ENCODE peak calls at places on chromosomes 3 and 15, in six cellular contexts. One of them, this sample, is unnamed.

GRCh38 chr3:13879946-13880810 is at the start of gene WNT7A:
- DNase-seq in epithelial cell of esophagus: peak
- DNase-seq in HFF-Myc: no peak
- DNase-seq in fibroblast of lung: no peak
- DNase-seq in fibroblast of villous mesenchyme: no peak
- DNase-seq in HFFc6: no peak
- DNase-seq in this sample: no peak

GRCh38 chr3:31743690-31744089 is 211.0 kb downstream of the STT3B start:
- DNase-seq in HFFc6: no peak
- DNase-seq in epithelial cell of esophagus: no peak
- DNase-seq in fibroblast of villous mesenchyme: no peak
- DNase-seq in HFF-Myc: no peak
- DNase-seq in fibroblast of lung: no peak
- DNase-seq in this sample: no peak

GRCh38 chr3:140896997-140897396 is 44.6 kb upstream of the SLC25A36 start:
- DNase-seq in epithelial cell of esophagus: peak
- DNase-seq in HFF-Myc: no peak
- DNase-seq in HFFc6: no peak
- DNase-seq in fibroblast of lung: no peak
- DNase-seq in fibroblast of villous mesenchyme: no peak
- DNase-seq in this sample: peak

GRCh38 chr15:32833323-32833944 is 115.6 kb downstream of the GREM1 start:
- DNase-seq in fibroblast of lung: no peak
- DNase-seq in HFFc6: peak
- DNase-seq in fibroblast of villous mesenchyme: no peak
- DNase-seq in epithelial cell of esophagus: peak
- DNase-seq in HFF-Myc: no peak
- DNase-seq in this sample: peak

GRCh38 chr3:67635257-67635656 is 19.2 kb downstream of the SUCLG2 start:
- DNase-seq in fibroblast of villous mesenchyme: peak
- DNase-seq in HFFc6: peak
- DNase-seq in epithelial cell of esophagus: peak
- DNase-seq in fibroblast of lung: peak
- DNase-seq in HFF-Myc: peak
- DNase-seq in this sample: peak

GRCh38 chr3:52318186-52318793 is 2.2 kb downstream of the DNAH1 start:
- DNase-seq in fibroblast of lung: no peak
- DNase-seq in HFF-Myc: no peak
- DNase-seq in fibroblast of villous mesenchyme: no peak
- DNase-seq in HFFc6: no peak
- DNase-seq in epithelial cell of esophagus: peak
- DNase-seq in this sample: no peak

GRCh38 chr15:99682455-99682854 is 50.8 kb downstream of the LYSMD4 start:
- DNase-seq in epithelial cell of esophagus: peak
- DNase-seq in HFF-Myc: peak
- DNase-seq in fibroblast of lung: peak
- DNase-seq in fibroblast of villous mesenchyme: peak
- DNase-seq in HFFc6: peak
- DNase-seq in this sample: peak

GRCh38 chr15:67501836-67502461 is 19.0 kb upstream of the C15orf61 start:
- DNase-seq in fibroblast of lung: no peak
- DNase-seq in fibroblast of villous mesenchyme: no peak
- DNase-seq in HFFc6: no peak
- DNase-seq in epithelial cell of esophagus: peak
- DNase-seq in HFF-Myc: no peak
- DNase-seq in this sample: no peak

GRCh38 chr3:151037746-151038145 is 47.7 kb upstream of the MED12L start:
- DNase-seq in HFF-Myc: peak
- DNase-seq in fibroblast of lung: peak
- DNase-seq in HFFc6: peak
- DNase-seq in epithelial cell of esophagus: peak
- DNase-seq in fibroblast of villous mesenchyme: peak
- DNase-seq in this sample: peak

GRCh38 chr15:80160570-80161156 is 7.9 kb downstream of the FAH start:
- DNase-seq in epithelial cell of esophagus: peak
- DNase-seq in HFF-Myc: peak
- DNase-seq in HFFc6: peak
- DNase-seq in fibroblast of lung: peak
- DNase-seq in fibroblast of villous mesenchyme: peak
- DNase-seq in this sample: peak

GRCh38 chr3:143158549-143158988 is 39.0 kb downstream of the CHST2 start:
- DNase-seq in epithelial cell of esophagus: peak
- DNase-seq in fibroblast of lung: no peak
- DNase-seq in fibroblast of villous mesenchyme: peak
- DNase-seq in HFFc6: peak
- DNase-seq in HFF-Myc: no peak
- DNase-seq in this sample: peak

GRCh38 chr3:129123314-129124060 is 1.9 kb upstream of the RAB43 start:
- DNase-seq in HFFc6: peak
- DNase-seq in epithelial cell of esophagus: peak
- DNase-seq in HFF-Myc: no peak
- DNase-seq in fibroblast of villous mesenchyme: peak
- DNase-seq in fibroblast of lung: peak
- DNase-seq in this sample: peak

GRCh38 chr15:101175396-101175795 is 76.5 kb downstream of the CHSY1 start:
- DNase-seq in epithelial cell of esophagus: no peak
- DNase-seq in fibroblast of lung: no peak
- DNase-seq in HFF-Myc: no peak
- DNase-seq in fibroblast of villous mesenchyme: no peak
- DNase-seq in HFFc6: no peak
- DNase-seq in this sample: no peak

GRCh38 chr3:100090669-100091005 is 23.7 kb downstream of the FILIP1L start:
- DNase-seq in fibroblast of lung: no peak
- DNase-seq in HFF-Myc: no peak
- DNase-seq in fibroblast of villous mesenchyme: no peak
- DNase-seq in HFFc6: no peak
- DNase-seq in epithelial cell of esophagus: no peak
- DNase-seq in this sample: no peak

GRCh38 chr3:123489400-123490004 is 40.6 kb upstream of the ADCY5 start:
- DNase-seq in epithelial cell of esophagus: peak
- DNase-seq in HFFc6: peak
- DNase-seq in HFF-Myc: peak
- DNase-seq in fibroblast of lung: peak
- DNase-seq in fibroblast of villous mesenchyme: peak
- DNase-seq in this sample: peak

GRCh38 chr3:15428539-15428938 is 1.1 kb downstream of the EAF1 start:
- DNase-seq in fibroblast of lung: no peak
- DNase-seq in fibroblast of villous mesenchyme: peak
- DNase-seq in HFFc6: peak
- DNase-seq in HFF-Myc: no peak
- DNase-seq in epithelial cell of esophagus: peak
- DNase-seq in this sample: peak

GRCh38 chr15:49370782-49371181 is 52.3 kb upstream of the FGF7 start:
- DNase-seq in fibroblast of lung: peak
- DNase-seq in fibroblast of villous mesenchyme: peak
- DNase-seq in HFFc6: peak
- DNase-seq in epithelial cell of esophagus: peak
- DNase-seq in HFF-Myc: no peak
- DNase-seq in this sample: peak

GRCh38 chr15:92326236-92326635 is 67.4 kb upstream of the ST8SIA2 start:
- DNase-seq in HFFc6: no peak
- DNase-seq in epithelial cell of esophagus: no peak
- DNase-seq in fibroblast of villous mesenchyme: no peak
- DNase-seq in HFF-Myc: no peak
- DNase-seq in fibroblast of lung: no peak
- DNase-seq in this sample: no peak

GRCh38 chr3:138253609-138254008 is 66.5 kb downstream of the ARMC8 start:
- DNase-seq in fibroblast of lung: no peak
- DNase-seq in fibroblast of villous mesenchyme: no peak
- DNase-seq in HFFc6: no peak
- DNase-seq in HFF-Myc: no peak
- DNase-seq in epithelial cell of esophagus: peak
- DNase-seq in this sample: no peak

GRCh38 chr3:167913218-167913902 is 177.8 kb downstream of the SERPINI1 start:
- DNase-seq in fibroblast of lung: peak
- DNase-seq in HFF-Myc: no peak
- DNase-seq in HFFc6: no peak
- DNase-seq in fibroblast of villous mesenchyme: peak
- DNase-seq in epithelial cell of esophagus: peak
- DNase-seq in this sample: peak
- TF ChIP-seq CTCF in fibroblast of lung: peak
- TF ChIP-seq CTCF in HFF-Myc: no peak
- TF ChIP-seq CTCF in HFFc6: no peak
- TF ChIP-seq CTCF in fibroblast of villous mesenchyme: no peak
- TF ChIP-seq CTCF in epithelial cell of esophagus: no peak
- TF ChIP-seq CTCF in this sample: peak

GRCh38 chr3:107514453-107514852 is 8.3 kb upstream of the BBX start:
- DNase-seq in epithelial cell of esophagus: no peak
- DNase-seq in HFF-Myc: no peak
- DNase-seq in fibroblast of villous mesenchyme: no peak
- DNase-seq in HFFc6: no peak
- DNase-seq in fibroblast of lung: no peak
- DNase-seq in this sample: no peak
- TF ChIP-seq CTCF in epithelial cell of esophagus: no peak
- TF ChIP-seq CTCF in HFF-Myc: no peak
- TF ChIP-seq CTCF in fibroblast of villous mesenchyme: no peak
- TF ChIP-seq CTCF in HFFc6: no peak
- TF ChIP-seq CTCF in fibroblast of lung: no peak
- TF ChIP-seq CTCF in this sample: no peak

GRCh38 chr3:187748050-187748481 is 2.8 kb upstream of the BCL6 start:
- DNase-seq in fibroblast of villous mesenchyme: peak
- DNase-seq in epithelial cell of esophagus: peak
- DNase-seq in HFF-Myc: no peak
- DNase-seq in HFFc6: peak
- DNase-seq in fibroblast of lung: peak
- DNase-seq in this sample: peak
- TF ChIP-seq CTCF in fibroblast of villous mesenchyme: peak
- TF ChIP-seq CTCF in epithelial cell of esophagus: peak
- TF ChIP-seq CTCF in HFF-Myc: peak
- TF ChIP-seq CTCF in HFFc6: peak
- TF ChIP-seq CTCF in fibroblast of lung: peak
- TF ChIP-seq CTCF in this sample: peak

GRCh38 chr3:165185707-165186327 is 10.4 kb downstream of the SLITRK3 start:
- DNase-seq in fibroblast of lung: peak
- DNase-seq in epithelial cell of esophagus: peak
- DNase-seq in HFF-Myc: peak
- DNase-seq in fibroblast of villous mesenchyme: peak
- DNase-seq in HFFc6: peak
- DNase-seq in this sample: peak
- TF ChIP-seq CTCF in fibroblast of lung: peak
- TF ChIP-seq CTCF in epithelial cell of esophagus: peak
- TF ChIP-seq CTCF in HFF-Myc: peak
- TF ChIP-seq CTCF in fibroblast of villous mesenchyme: peak
- TF ChIP-seq CTCF in HFFc6: peak
- TF ChIP-seq CTCF in this sample: peak

GRCh38 chr3:169686874-169687273 is 23.4 kb upstream of the MECOM start:
- DNase-seq in fibroblast of lung: no peak
- DNase-seq in epithelial cell of esophagus: no peak
- DNase-seq in HFF-Myc: no peak
- DNase-seq in fibroblast of villous mesenchyme: no peak
- DNase-seq in HFFc6: no peak
- DNase-seq in this sample: no peak

GRCh38 chr3:169687603-169688002 is 24.1 kb upstream of the MECOM start:
- DNase-seq in fibroblast of lung: no peak
- DNase-seq in epithelial cell of esophagus: no peak
- DNase-seq in HFF-Myc: no peak
- DNase-seq in fibroblast of villous mesenchyme: no peak
- DNase-seq in HFFc6: no peak
- DNase-seq in this sample: no peak

GRCh38 chr3:169686278-169686677 is 22.8 kb upstream of the MECOM start:
- DNase-seq in epithelial cell of esophagus: no peak
- DNase-seq in HFF-Myc: no peak
- DNase-seq in fibroblast of villous mesenchyme: no peak
- DNase-seq in HFFc6: no peak
- DNase-seq in fibroblast of lung: no peak
- DNase-seq in this sample: no peak
- TF ChIP-seq CTCF in epithelial cell of esophagus: no peak
- TF ChIP-seq CTCF in HFF-Myc: no peak
- TF ChIP-seq CTCF in fibroblast of villous mesenchyme: no peak
- TF ChIP-seq CTCF in HFFc6: no peak
- TF ChIP-seq CTCF in fibroblast of lung: no peak
- TF ChIP-seq CTCF in this sample: no peak

GRCh38 chr3:115980709-115981108 is 357.4 kb downstream of the GAP43 start:
- DNase-seq in HFF-Myc: no peak
- DNase-seq in epithelial cell of esophagus: no peak
- DNase-seq in fibroblast of villous mesenchyme: no peak
- DNase-seq in fibroblast of lung: no peak
- DNase-seq in HFFc6: no peak
- DNase-seq in this sample: no peak

GRCh38 chr3:115975353-115975752 is 352.0 kb downstream of the GAP43 start:
- DNase-seq in fibroblast of villous mesenchyme: peak
- DNase-seq in fibroblast of lung: peak
- DNase-seq in epithelial cell of esophagus: peak
- DNase-seq in HFF-Myc: no peak
- DNase-seq in HFFc6: no peak
- DNase-seq in this sample: peak

GRCh38 chr3:115975796-115976195 is 352.5 kb downstream of the GAP43 start:
- DNase-seq in HFF-Myc: no peak
- DNase-seq in HFFc6: no peak
- DNase-seq in epithelial cell of esophagus: no peak
- DNase-seq in fibroblast of lung: no peak
- DNase-seq in fibroblast of villous mesenchyme: no peak
- DNase-seq in this sample: no peak

GRCh38 chr3:115974940-115975339 is 351.6 kb downstream of the GAP43 start:
- DNase-seq in HFFc6: no peak
- DNase-seq in fibroblast of lung: peak
- DNase-seq in HFF-Myc: no peak
- DNase-seq in fibroblast of villous mesenchyme: peak
- DNase-seq in epithelial cell of esophagus: peak
- DNase-seq in this sample: no peak

GRCh38 chr3:115977866-115978265 is 354.6 kb downstream of the GAP43 start:
- DNase-seq in HFF-Myc: no peak
- DNase-seq in HFFc6: no peak
- DNase-seq in fibroblast of lung: no peak
- DNase-seq in fibroblast of villous mesenchyme: no peak
- DNase-seq in epithelial cell of esophagus: no peak
- DNase-seq in this sample: no peak
- TF ChIP-seq CTCF in HFF-Myc: no peak
- TF ChIP-seq CTCF in HFFc6: no peak
- TF ChIP-seq CTCF in fibroblast of lung: no peak
- TF ChIP-seq CTCF in fibroblast of villous mesenchyme: no peak
- TF ChIP-seq CTCF in epithelial cell of esophagus: peak
- TF ChIP-seq CTCF in this sample: peak

GRCh38 chr15:45378149-45378912 is at the start of gene GATM:
- DNase-seq in HFF-Myc: peak
- DNase-seq in fibroblast of lung: peak
- DNase-seq in epithelial cell of esophagus: peak
- DNase-seq in HFFc6: peak
- DNase-seq in fibroblast of villous mesenchyme: peak
- DNase-seq in this sample: peak
- TF ChIP-seq CTCF in HFF-Myc: peak
- TF ChIP-seq CTCF in fibroblast of lung: peak
- TF ChIP-seq CTCF in epithelial cell of esophagus: peak
- TF ChIP-seq CTCF in HFFc6: peak
- TF ChIP-seq CTCF in fibroblast of villous mesenchyme: peak
- TF ChIP-seq CTCF in this sample: peak

This sample was measured in fibroblast of mammary gland.